ENCODE peak calls at places on chromosomes 16 and 17, in six cellular contexts. Y is NCI-H526 treated with DMSO at 0.1 percent for 48 hours, O is GM18507, T is GM10248, F is cardiac muscle cell, C is NCI-H1436. A is an unnamed sample.
A peak's percentile ranks its signal among the peaks of the same experiment; 100 is the strongest.

GRCh38 chr16:56321159-56321558 is 104.2 kb downstream of the AMFR start:
- DNase-seq in Y (no peak), O (no peak), T (no peak), F (no peak), C (no peak), A (no peak)

GRCh38 chr17:8060274-8060673 is 21.4 kb downstream of the ALOX15B start:
- DNase-seq in Y (peak; percentile 13), O (peak; percentile 25), T (peak; percentile 68), F (peak; percentile 80), C (peak; percentile 83), A (peak; percentile 95)

GRCh38 chr17:1490643-1491405 is 1.7 kb downstream of the MYO1C start:
- DNase-seq in Y (peak; percentile 21), O (no peak), T (peak; percentile 87), F (peak; percentile 50), C (peak; percentile 23), A (no peak)

GRCh38 chr16:21250072-21250923 is 16.8 kb downstream of the ANKS4B start:
- DNase-seq in Y (no peak), O (no peak), T (no peak), F (no peak), C (no peak), A (no peak)

GRCh38 chr16:75482434-75483205 is 12.6 kb downstream of the CHST6 start:
- DNase-seq in Y (no peak), O (no peak), T (no peak), F (no peak), C (peak; percentile 24), A (no peak)

GRCh38 chr17:77200711-77201110 is 59.9 kb downstream of the SEC14L1 start:
- DNase-seq in Y (no peak), O (no peak), T (no peak), F (no peak), C (no peak), A (no peak)

GRCh38 chr17:82465023-82465603 is 6.6 kb downstream of the NARF start:
- DNase-seq in Y (no peak), O (no peak), T (no peak), F (no peak), C (no peak), A (no peak)

GRCh38 chr17:55283256-55283965 is 18.7 kb downstream of the HLF start:
- DNase-seq in Y (no peak), O (no peak), T (no peak), F (no peak), C (no peak), A (no peak)

A was measured in COLO829.